ENCODE peak calls at places on chromosome 10, in six cellular contexts. Q is H1, S is upper lobe of right lung, J is colonic mucosa, W is AG09309, E is Caco-2. M is an unnamed sample.

GRCh38 chr10:120979435-120980315 is 128.5 kb downstream of the WDR11 start:
- DNase-seq in Q (peak), S (peak), J (peak), W (no peak), E (peak), M (no peak)

GRCh38 chr10:50503661-50504320 is 120.0 kb downstream of the SGMS1 start:
- DNase-seq in Q (no peak), S (no peak), J (no peak), W (no peak), E (no peak), M (no peak)

GRCh38 chr10:73781879-73782748 is at the start of gene CHCHD1:
- DNase-seq in Q (peak), S (peak), J (peak), W (peak), E (peak), M (no peak)

GRCh38 chr10:48602401-48603135 is 2.3 kb downstream of the ARHGAP22 start:
- DNase-seq in Q (no peak), S (no peak), J (peak), W (no peak), E (no peak), M (no peak)

GRCh38 chr10:104591451-104591850 is 49.6 kb upstream of the SORCS3 start:
- DNase-seq in Q (no peak), S (no peak), J (no peak), W (no peak), E (no peak), M (no peak)

GRCh38 chr10:16271571-16271970 is 165.2 kb upstream of the PTER start:
- DNase-seq in Q (no peak), S (no peak), J (no peak), W (no peak), E (no peak), M (no peak)

GRCh38 chr10:110946496-110946895 is 27.1 kb downstream of the SHOC2 start:
- DNase-seq in Q (no peak), S (no peak), J (no peak), W (no peak), E (no peak), M (no peak)

GRCh38 chr10:29535012-29535777 is 99.6 kb downstream of the SVIL start:
- DNase-seq in Q (peak), S (peak), J (peak), W (peak), E (peak), M (peak)

GRCh38 chr10:78991187-78991586 is 77.6 kb upstream of the ZMIZ1 start:
- DNase-seq in Q (no peak), S (no peak), J (no peak), W (no peak), E (no peak), M (no peak)

GRCh38 chr10:107163904-107164861 is at the start of gene SORCS1:
- DNase-seq in Q (peak), S (peak), J (peak), W (no peak), E (no peak), M (no peak)

GRCh38 chr10:3366735-3367405 is 194.3 kb upstream of the PITRM1 start:
- DNase-seq in Q (no peak), S (no peak), J (no peak), W (no peak), E (no peak), M (no peak)

GRCh38 chr10:26438534-26439269 is 561 bp downstream of the APBB1IP start:
- DNase-seq in Q (peak), S (peak), J (peak), W (no peak), E (no peak), M (no peak)

GRCh38 chr10:31927597-31928530 is 767 bp downstream of the ARHGAP12 start:
- DNase-seq in Q (peak), S (peak), J (peak), W (no peak), E (peak), M (no peak)
- TF ChIP-seq CTCF in Q (peak), S (peak), J (no peak), W (peak), E (peak), M (peak)

DNA sequence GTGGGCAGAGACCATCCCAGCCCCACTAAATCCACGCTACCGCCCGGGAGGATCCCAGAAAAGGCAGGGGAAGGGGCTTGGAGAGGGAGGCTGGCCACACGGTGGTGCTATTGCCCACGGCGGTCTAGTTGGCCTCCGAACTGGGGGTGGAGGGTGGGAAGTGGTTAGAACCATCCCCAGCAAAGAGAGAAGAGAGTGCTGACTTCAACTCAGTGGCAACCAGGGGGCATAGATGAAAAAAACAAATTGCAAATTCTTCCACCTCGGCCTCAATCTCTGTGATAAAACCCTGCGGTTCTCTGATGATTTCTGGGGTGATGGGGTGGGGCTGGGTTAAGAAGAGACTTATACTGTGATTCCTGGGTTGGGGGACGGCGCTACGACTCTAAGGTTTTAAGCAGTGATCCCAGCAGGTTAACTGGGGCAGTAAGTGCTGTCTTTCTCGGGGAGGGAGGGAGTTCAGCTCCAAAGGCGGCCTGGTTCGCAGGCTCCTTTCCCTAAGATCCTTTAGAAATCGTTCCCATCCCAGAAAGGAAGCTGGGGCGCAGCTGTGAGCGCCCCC is 154.5 kb upstream of the LYZL2 start:
- DNase-seq in Q (peak), S (peak), J (peak), W (peak), E (peak), M (peak)
- H3K4me3 ChIP-seq in Q (peak), S (peak), J (peak), W (peak), E (no peak), M (peak)

GRCh38 chr10:34286136-34286739 is 528.9 kb downstream of the PARD3 start:
- DNase-seq in Q (no peak), S (no peak), J (no peak), W (no peak), E (no peak), M (no peak)

GRCh38 chr10:34282186-34282585 is 532.9 kb downstream of the PARD3 start:
- DNase-seq in Q (no peak), S (no peak), J (no peak), W (no peak), E (no peak), M (no peak)

GRCh38 chr10:34275626-34276025 is 539.5 kb downstream of the PARD3 start:
- DNase-seq in Q (no peak), S (no peak), J (no peak), W (no peak), E (no peak), M (no peak)

GRCh38 chr10:34281661-34282060 is 533.4 kb downstream of the PARD3 start:
- DNase-seq in Q (no peak), S (no peak), J (no peak), W (no peak), E (no peak), M (no peak)

DNA sequence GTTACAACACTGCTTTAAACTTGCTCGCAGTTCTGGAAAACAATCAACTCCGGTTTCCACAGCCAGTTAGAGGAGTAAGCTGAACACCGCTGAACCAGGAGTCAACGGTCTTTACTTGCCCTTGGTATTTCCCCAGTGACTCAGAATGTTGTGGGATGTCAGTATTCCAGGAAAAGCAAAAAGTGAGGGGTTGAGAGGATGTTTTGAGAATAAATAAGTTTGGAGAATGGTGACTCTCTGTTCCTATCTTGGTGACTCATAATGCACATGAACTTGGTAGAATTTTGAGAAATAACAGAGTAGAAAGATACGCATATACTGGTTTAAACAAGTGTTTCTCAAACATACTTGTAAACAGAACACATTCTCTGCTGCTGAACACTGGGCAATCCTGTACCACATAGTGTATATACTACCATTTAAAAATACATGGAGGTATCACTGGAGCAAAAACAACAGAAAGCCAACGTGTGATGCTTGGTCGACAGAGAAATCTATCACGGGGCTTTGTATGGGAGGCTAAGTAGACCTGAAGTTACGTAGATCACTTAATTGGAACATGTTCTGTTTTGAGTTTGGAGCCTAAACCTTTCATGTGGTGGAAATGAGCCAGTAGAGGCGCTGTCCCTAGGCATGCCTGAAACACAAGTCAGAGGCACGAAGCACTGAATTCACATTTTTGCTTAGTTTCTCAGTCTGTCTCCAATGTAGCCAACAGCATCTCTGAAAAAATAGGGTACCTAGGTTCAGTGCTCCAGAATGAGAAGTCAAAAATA is 534.3 kb downstream of the PARD3 start:
- DNase-seq in Q (no peak), S (no peak), J (no peak), W (peak), E (no peak), M (peak)
- TF ChIP-seq CTCF in Q (peak), S (no peak), J (no peak), W (peak), E (peak), M (peak)

DNA sequence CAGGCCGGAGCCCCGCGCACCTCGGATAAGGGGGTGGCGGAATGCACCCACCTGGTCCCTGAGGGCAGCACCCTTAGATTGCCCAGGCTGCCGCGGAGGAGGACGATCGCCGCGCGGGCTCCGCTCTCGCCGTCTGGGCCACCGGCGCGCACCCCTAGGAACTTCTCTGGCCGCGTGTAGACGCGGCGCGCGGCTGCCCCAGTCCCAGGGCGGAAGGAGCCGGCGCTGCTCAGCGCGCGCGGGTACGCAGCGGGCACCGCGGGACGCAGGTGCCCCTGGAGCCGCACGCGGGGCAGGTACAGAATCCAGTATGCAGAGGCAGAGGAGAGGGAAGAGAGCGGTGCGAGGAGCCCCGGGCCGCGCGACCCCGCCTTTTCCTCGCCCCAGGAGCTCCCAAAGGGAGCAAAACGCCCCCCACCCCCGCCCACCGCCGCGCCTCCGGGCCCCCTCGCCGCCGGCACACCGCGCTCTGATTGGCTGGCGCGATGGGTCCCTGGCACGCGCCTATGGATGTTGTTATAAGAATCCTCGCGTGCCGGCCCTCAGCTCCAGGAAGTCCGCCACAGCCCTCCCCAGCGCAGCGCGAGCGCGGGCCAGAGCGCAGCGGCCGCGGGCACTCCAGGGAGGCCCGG is at the start of gene PTF1A:
- DNase-seq in Q (peak), S (no peak), J (no peak), W (no peak), E (no peak), M (no peak)
- H3K4me3 ChIP-seq in Q (peak), S (no peak), J (no peak), W (no peak), E (no peak), M (no peak)